ENCODE peak calls at places on chromosomes 6 and 20, in nine cellular contexts. One of them, this sample, is unnamed.

GRCh38 chr6:165222315-165223025 is 86.9 kb downstream of the C6orf118 start:
- DNase-seq in A549: no peak
- DNase-seq in H4: no peak
- DNase-seq in activated CD4-positive, alpha-beta T cell treated with anti-CD3 and anti-CD28 coated beads, Interleukin-2, amount 50 U/mL, for 1 hour: no peak
- DNase-seq in lung: no peak
- DNase-seq in activated naive CD4-positive, alpha-beta T cell treated with anti-CD3 and anti-CD28 coated beads for 36 hours: no peak
- DNase-seq in pons: no peak
- DNase-seq in memory B cell: no peak
- DNase-seq in kidney: no peak
- DNase-seq in this sample: no peak

GRCh38 chr6:121890307-121890910 is 455.0 kb downstream of the GJA1 start:
- DNase-seq in A549: no peak
- DNase-seq in H4: no peak
- DNase-seq in activated CD4-positive, alpha-beta T cell treated with anti-CD3 and anti-CD28 coated beads, Interleukin-2, amount 50 U/mL, for 1 hour: no peak
- DNase-seq in lung: no peak
- DNase-seq in activated naive CD4-positive, alpha-beta T cell treated with anti-CD3 and anti-CD28 coated beads for 36 hours: no peak
- DNase-seq in pons: no peak
- DNase-seq in memory B cell: no peak
- DNase-seq in kidney: no peak
- DNase-seq in this sample: no peak

GRCh38 chr20:48205786-48206185 is 420.5 kb upstream of the SULF2 start:
- DNase-seq in A549: no peak
- DNase-seq in H4: no peak
- DNase-seq in activated CD4-positive, alpha-beta T cell treated with anti-CD3 and anti-CD28 coated beads, Interleukin-2, amount 50 U/mL, for 1 hour: no peak
- DNase-seq in lung: no peak
- DNase-seq in activated naive CD4-positive, alpha-beta T cell treated with anti-CD3 and anti-CD28 coated beads for 36 hours: no peak
- DNase-seq in pons: no peak
- DNase-seq in memory B cell: no peak
- DNase-seq in kidney: no peak
- DNase-seq in this sample: no peak

GRCh38 chr20:13677241-13677640 is 38.5 kb upstream of the TASP1 start:
- DNase-seq in A549: no peak
- DNase-seq in H4: no peak
- DNase-seq in activated CD4-positive, alpha-beta T cell treated with anti-CD3 and anti-CD28 coated beads, Interleukin-2, amount 50 U/mL, for 1 hour: no peak
- DNase-seq in lung: no peak
- DNase-seq in activated naive CD4-positive, alpha-beta T cell treated with anti-CD3 and anti-CD28 coated beads for 36 hours: no peak
- DNase-seq in pons: no peak
- DNase-seq in memory B cell: no peak
- DNase-seq in kidney: no peak
- DNase-seq in this sample: no peak

GRCh38 chr20:14832630-14833029 is 495.2 kb upstream of the FLRT3 start:
- DNase-seq in A549: no peak
- DNase-seq in H4: no peak
- DNase-seq in activated CD4-positive, alpha-beta T cell treated with anti-CD3 and anti-CD28 coated beads, Interleukin-2, amount 50 U/mL, for 1 hour: no peak
- DNase-seq in lung: no peak
- DNase-seq in activated naive CD4-positive, alpha-beta T cell treated with anti-CD3 and anti-CD28 coated beads for 36 hours: no peak
- DNase-seq in pons: no peak
- DNase-seq in memory B cell: no peak
- DNase-seq in kidney: no peak
- DNase-seq in this sample: no peak

GRCh38 chr6:85008311-85009015 is 244.1 kb upstream of the TBX18 start:
- DNase-seq in A549: no peak
- DNase-seq in H4: no peak
- DNase-seq in activated CD4-positive, alpha-beta T cell treated with anti-CD3 and anti-CD28 coated beads, Interleukin-2, amount 50 U/mL, for 1 hour: no peak
- DNase-seq in lung: no peak
- DNase-seq in activated naive CD4-positive, alpha-beta T cell treated with anti-CD3 and anti-CD28 coated beads for 36 hours: no peak
- DNase-seq in pons: peak; percentile 17
- DNase-seq in memory B cell: no peak
- DNase-seq in kidney: no peak
- DNase-seq in this sample: no peak

GRCh38 chr20:5844063-5844681 is 94.0 kb downstream of the SHLD1 start:
- DNase-seq in A549: peak; percentile 91
- DNase-seq in H4: peak; percentile 37
- DNase-seq in activated CD4-positive, alpha-beta T cell treated with anti-CD3 and anti-CD28 coated beads, Interleukin-2, amount 50 U/mL, for 1 hour: no peak
- DNase-seq in lung: no peak
- DNase-seq in activated naive CD4-positive, alpha-beta T cell treated with anti-CD3 and anti-CD28 coated beads for 36 hours: peak; percentile 76
- DNase-seq in pons: no peak
- DNase-seq in memory B cell: no peak
- DNase-seq in kidney: no peak
- DNase-seq in this sample: no peak

GRCh38 chr6:157245486-157245885 is 77.8 kb downstream of the TMEM242 start:
- DNase-seq in A549: no peak
- DNase-seq in H4: no peak
- DNase-seq in activated CD4-positive, alpha-beta T cell treated with anti-CD3 and anti-CD28 coated beads, Interleukin-2, amount 50 U/mL, for 1 hour: no peak
- DNase-seq in lung: no peak
- DNase-seq in activated naive CD4-positive, alpha-beta T cell treated with anti-CD3 and anti-CD28 coated beads for 36 hours: no peak
- DNase-seq in pons: no peak
- DNase-seq in memory B cell: no peak
- DNase-seq in kidney: no peak
- DNase-seq in this sample: no peak

GRCh38 chr20:52727740-52728456 is 244.3 kb upstream of the TSHZ2 start:
- DNase-seq in A549: no peak
- DNase-seq in H4: no peak
- DNase-seq in activated CD4-positive, alpha-beta T cell treated with anti-CD3 and anti-CD28 coated beads, Interleukin-2, amount 50 U/mL, for 1 hour: no peak
- DNase-seq in lung: no peak
- DNase-seq in activated naive CD4-positive, alpha-beta T cell treated with anti-CD3 and anti-CD28 coated beads for 36 hours: no peak
- DNase-seq in pons: no peak
- DNase-seq in memory B cell: no peak
- DNase-seq in kidney: no peak
- DNase-seq in this sample: no peak

GRCh38 chr20:50982372-50982771 is 23.8 kb downstream of the MOCS3 start:
- DNase-seq in A549: peak; percentile 80
- DNase-seq in H4: no peak
- DNase-seq in activated CD4-positive, alpha-beta T cell treated with anti-CD3 and anti-CD28 coated beads, Interleukin-2, amount 50 U/mL, for 1 hour: no peak
- DNase-seq in lung: no peak
- DNase-seq in activated naive CD4-positive, alpha-beta T cell treated with anti-CD3 and anti-CD28 coated beads for 36 hours: no peak
- DNase-seq in pons: no peak
- DNase-seq in memory B cell: no peak
- DNase-seq in kidney: no peak
- DNase-seq in this sample: no peak

GRCh38 chr20:5808901-5809300 is 58.7 kb downstream of the SHLD1 start:
- DNase-seq in A549: no peak
- DNase-seq in H4: no peak
- DNase-seq in activated CD4-positive, alpha-beta T cell treated with anti-CD3 and anti-CD28 coated beads, Interleukin-2, amount 50 U/mL, for 1 hour: no peak
- DNase-seq in lung: no peak
- DNase-seq in activated naive CD4-positive, alpha-beta T cell treated with anti-CD3 and anti-CD28 coated beads for 36 hours: no peak
- DNase-seq in pons: no peak
- DNase-seq in memory B cell: no peak
- DNase-seq in kidney: no peak
- DNase-seq in this sample: no peak

GRCh38 chr20:62356143-62356947 is 10.8 kb downstream of the LAMA5 start:
- DNase-seq in A549: peak; percentile 45
- DNase-seq in H4: no peak
- DNase-seq in activated CD4-positive, alpha-beta T cell treated with anti-CD3 and anti-CD28 coated beads, Interleukin-2, amount 50 U/mL, for 1 hour: no peak
- DNase-seq in lung: no peak
- DNase-seq in activated naive CD4-positive, alpha-beta T cell treated with anti-CD3 and anti-CD28 coated beads for 36 hours: no peak
- DNase-seq in pons: no peak
- DNase-seq in memory B cell: no peak
- DNase-seq in kidney: peak; percentile 85
- DNase-seq in this sample: no peak

GRCh38 chr20:61253264-61253639 is 1.2 kb downstream of the CDH4 start:
- DNase-seq in A549: peak; percentile 45
- DNase-seq in H4: no peak
- DNase-seq in activated CD4-positive, alpha-beta T cell treated with anti-CD3 and anti-CD28 coated beads, Interleukin-2, amount 50 U/mL, for 1 hour: no peak
- DNase-seq in lung: no peak
- DNase-seq in activated naive CD4-positive, alpha-beta T cell treated with anti-CD3 and anti-CD28 coated beads for 36 hours: no peak
- DNase-seq in pons: no peak
- DNase-seq in memory B cell: no peak
- DNase-seq in kidney: no peak
- DNase-seq in this sample: no peak

GRCh38 chr20:9072741-9073310 is 3.9 kb downstream of the PLCB4 start:
- DNase-seq in A549: peak; percentile 29
- DNase-seq in H4: no peak
- DNase-seq in activated CD4-positive, alpha-beta T cell treated with anti-CD3 and anti-CD28 coated beads, Interleukin-2, amount 50 U/mL, for 1 hour: no peak
- DNase-seq in lung: no peak
- DNase-seq in activated naive CD4-positive, alpha-beta T cell treated with anti-CD3 and anti-CD28 coated beads for 36 hours: no peak
- DNase-seq in pons: no peak
- DNase-seq in memory B cell: no peak
- DNase-seq in kidney: no peak
- DNase-seq in this sample: no peak

GRCh38 chr6:32622545-32623401 is 14.4 kb upstream of the HLA-DQA1 start:
- DNase-seq in A549: no peak
- DNase-seq in H4: peak; percentile 38
- DNase-seq in activated CD4-positive, alpha-beta T cell treated with anti-CD3 and anti-CD28 coated beads, Interleukin-2, amount 50 U/mL, for 1 hour: peak; percentile 32
- DNase-seq in lung: no peak
- DNase-seq in activated naive CD4-positive, alpha-beta T cell treated with anti-CD3 and anti-CD28 coated beads for 36 hours: peak; percentile 56
- DNase-seq in pons: no peak
- DNase-seq in memory B cell: peak; percentile 70
- DNase-seq in kidney: no peak
- DNase-seq in this sample: peak; percentile 76

GRCh38 chr20:32648761-32649615 is 24.8 kb downstream of the C20orf203 start:
- DNase-seq in A549: peak; percentile 30
- DNase-seq in H4: no peak
- DNase-seq in activated CD4-positive, alpha-beta T cell treated with anti-CD3 and anti-CD28 coated beads, Interleukin-2, amount 50 U/mL, for 1 hour: no peak
- DNase-seq in lung: no peak
- DNase-seq in activated naive CD4-positive, alpha-beta T cell treated with anti-CD3 and anti-CD28 coated beads for 36 hours: no peak
- DNase-seq in pons: no peak
- DNase-seq in memory B cell: no peak
- DNase-seq in kidney: no peak
- DNase-seq in this sample: peak; percentile 64

GRCh38 chr20:48944663-48945297 is 23.3 kb downstream of the ARFGEF2 start:
- DNase-seq in A549: no peak
- DNase-seq in H4: no peak
- DNase-seq in activated CD4-positive, alpha-beta T cell treated with anti-CD3 and anti-CD28 coated beads, Interleukin-2, amount 50 U/mL, for 1 hour: no peak
- DNase-seq in lung: no peak
- DNase-seq in activated naive CD4-positive, alpha-beta T cell treated with anti-CD3 and anti-CD28 coated beads for 36 hours: no peak
- DNase-seq in pons: no peak
- DNase-seq in memory B cell: no peak
- DNase-seq in kidney: no peak
- DNase-seq in this sample: no peak

GRCh38 chr6:11069760-11070159 is 23.9 kb upstream of the SMIM13 start:
- DNase-seq in A549: no peak
- DNase-seq in H4: no peak
- DNase-seq in activated CD4-positive, alpha-beta T cell treated with anti-CD3 and anti-CD28 coated beads, Interleukin-2, amount 50 U/mL, for 1 hour: no peak
- DNase-seq in lung: no peak
- DNase-seq in activated naive CD4-positive, alpha-beta T cell treated with anti-CD3 and anti-CD28 coated beads for 36 hours: no peak
- DNase-seq in pons: no peak
- DNase-seq in memory B cell: no peak
- DNase-seq in kidney: no peak
- DNase-seq in this sample: no peak

GRCh38 chr6:73314577-73315492 is 39.2 kb downstream of the DPPA5 start:
- DNase-seq in A549: no peak
- DNase-seq in H4: no peak
- DNase-seq in activated CD4-positive, alpha-beta T cell treated with anti-CD3 and anti-CD28 coated beads, Interleukin-2, amount 50 U/mL, for 1 hour: no peak
- DNase-seq in lung: no peak
- DNase-seq in activated naive CD4-positive, alpha-beta T cell treated with anti-CD3 and anti-CD28 coated beads for 36 hours: no peak
- DNase-seq in pons: no peak
- DNase-seq in memory B cell: no peak
- DNase-seq in kidney: no peak
- DNase-seq in this sample: no peak

GRCh38 chr6:6684365-6684833 is 95.9 kb downstream of the LY86 start:
- DNase-seq in A549: no peak
- DNase-seq in H4: no peak
- DNase-seq in activated CD4-positive, alpha-beta T cell treated with anti-CD3 and anti-CD28 coated beads, Interleukin-2, amount 50 U/mL, for 1 hour: no peak
- DNase-seq in lung: no peak
- DNase-seq in activated naive CD4-positive, alpha-beta T cell treated with anti-CD3 and anti-CD28 coated beads for 36 hours: peak; percentile 63
- DNase-seq in pons: no peak
- DNase-seq in memory B cell: peak; percentile 9
- DNase-seq in kidney: no peak
- DNase-seq in this sample: no peak

GRCh38 chr6:9138856-9139426 is 703.6 kb upstream of the SLC35B3 start:
- DNase-seq in A549: no peak
- DNase-seq in H4: peak; percentile 6
- DNase-seq in activated CD4-positive, alpha-beta T cell treated with anti-CD3 and anti-CD28 coated beads, Interleukin-2, amount 50 U/mL, for 1 hour: no peak
- DNase-seq in lung: no peak
- DNase-seq in activated naive CD4-positive, alpha-beta T cell treated with anti-CD3 and anti-CD28 coated beads for 36 hours: no peak
- DNase-seq in pons: no peak
- DNase-seq in memory B cell: no peak
- DNase-seq in kidney: no peak
- DNase-seq in this sample: no peak

GRCh38 chr20:43917380-43917779 is 2.7 kb downstream of the TOX2 start:
- DNase-seq in A549: no peak
- DNase-seq in H4: no peak
- DNase-seq in activated CD4-positive, alpha-beta T cell treated with anti-CD3 and anti-CD28 coated beads, Interleukin-2, amount 50 U/mL, for 1 hour: no peak
- DNase-seq in lung: no peak
- DNase-seq in activated naive CD4-positive, alpha-beta T cell treated with anti-CD3 and anti-CD28 coated beads for 36 hours: no peak
- DNase-seq in pons: no peak
- DNase-seq in memory B cell: no peak
- DNase-seq in kidney: no peak
- DNase-seq in this sample: no peak

GRCh38 chr20:19785173-19785799 is 27.2 kb downstream of the RIN2 start:
- DNase-seq in A549: peak; percentile 42
- DNase-seq in H4: no peak
- DNase-seq in activated CD4-positive, alpha-beta T cell treated with anti-CD3 and anti-CD28 coated beads, Interleukin-2, amount 50 U/mL, for 1 hour: no peak
- DNase-seq in lung: no peak
- DNase-seq in activated naive CD4-positive, alpha-beta T cell treated with anti-CD3 and anti-CD28 coated beads for 36 hours: no peak
- DNase-seq in pons: peak; percentile 64
- DNase-seq in memory B cell: no peak
- DNase-seq in kidney: no peak
- DNase-seq in this sample: no peak

GRCh38 chr6:44675449-44675848 is 287.9 kb downstream of the CDC5L start:
- DNase-seq in A549: no peak
- DNase-seq in H4: no peak
- DNase-seq in activated CD4-positive, alpha-beta T cell treated with anti-CD3 and anti-CD28 coated beads, Interleukin-2, amount 50 U/mL, for 1 hour: no peak
- DNase-seq in lung: no peak
- DNase-seq in activated naive CD4-positive, alpha-beta T cell treated with anti-CD3 and anti-CD28 coated beads for 36 hours: no peak
- DNase-seq in pons: no peak
- DNase-seq in memory B cell: no peak
- DNase-seq in kidney: no peak
- DNase-seq in this sample: no peak

GRCh38 chr6:72622094-72622540 is 253 bp downstream of the KCNQ5 start:
- DNase-seq in A549: peak; percentile 36
- DNase-seq in H4: peak; percentile 25
- DNase-seq in activated CD4-positive, alpha-beta T cell treated with anti-CD3 and anti-CD28 coated beads, Interleukin-2, amount 50 U/mL, for 1 hour: peak; percentile 56
- DNase-seq in lung: no peak
- DNase-seq in activated naive CD4-positive, alpha-beta T cell treated with anti-CD3 and anti-CD28 coated beads for 36 hours: peak; percentile 54
- DNase-seq in pons: no peak
- DNase-seq in memory B cell: peak; percentile 54
- DNase-seq in kidney: peak; percentile 75
- DNase-seq in this sample: peak; percentile 42

GRCh38 chr6:4668271-4669179 is 107.7 kb upstream of the CDYL start:
- DNase-seq in A549: no peak
- DNase-seq in H4: no peak
- DNase-seq in activated CD4-positive, alpha-beta T cell treated with anti-CD3 and anti-CD28 coated beads, Interleukin-2, amount 50 U/mL, for 1 hour: no peak
- DNase-seq in lung: no peak
- DNase-seq in activated naive CD4-positive, alpha-beta T cell treated with anti-CD3 and anti-CD28 coated beads for 36 hours: no peak
- DNase-seq in pons: no peak
- DNase-seq in memory B cell: no peak
- DNase-seq in kidney: no peak
- DNase-seq in this sample: no peak

GRCh38 chr20:61588356-61589054 is 336.4 kb downstream of the CDH4 start:
- DNase-seq in A549: peak; percentile 13
- DNase-seq in H4: no peak
- DNase-seq in activated CD4-positive, alpha-beta T cell treated with anti-CD3 and anti-CD28 coated beads, Interleukin-2, amount 50 U/mL, for 1 hour: no peak
- DNase-seq in lung: no peak
- DNase-seq in activated naive CD4-positive, alpha-beta T cell treated with anti-CD3 and anti-CD28 coated beads for 36 hours: no peak
- DNase-seq in pons: no peak
- DNase-seq in memory B cell: no peak
- DNase-seq in kidney: peak; percentile 51
- DNase-seq in this sample: no peak

GRCh38 chr6:46648869-46649488 is 3.6 kb downstream of the CYP39A1 start:
- DNase-seq in A549: peak; percentile 41
- DNase-seq in H4: peak; percentile 16
- DNase-seq in activated CD4-positive, alpha-beta T cell treated with anti-CD3 and anti-CD28 coated beads, Interleukin-2, amount 50 U/mL, for 1 hour: no peak
- DNase-seq in lung: no peak
- DNase-seq in activated naive CD4-positive, alpha-beta T cell treated with anti-CD3 and anti-CD28 coated beads for 36 hours: no peak
- DNase-seq in pons: no peak
- DNase-seq in memory B cell: no peak
- DNase-seq in kidney: no peak
- DNase-seq in this sample: no peak

GRCh38 chr6:46715106-46715505 is 20.1 kb downstream of the PLA2G7 start:
- DNase-seq in A549: no peak
- DNase-seq in H4: no peak
- DNase-seq in activated CD4-positive, alpha-beta T cell treated with anti-CD3 and anti-CD28 coated beads, Interleukin-2, amount 50 U/mL, for 1 hour: no peak
- DNase-seq in lung: no peak
- DNase-seq in activated naive CD4-positive, alpha-beta T cell treated with anti-CD3 and anti-CD28 coated beads for 36 hours: no peak
- DNase-seq in pons: no peak
- DNase-seq in memory B cell: no peak
- DNase-seq in kidney: no peak
- DNase-seq in this sample: no peak

GRCh38 chr6:41659935-41660334 is 21.7 kb downstream of the MDFI start:
- DNase-seq in A549: no peak
- DNase-seq in H4: no peak
- DNase-seq in activated CD4-positive, alpha-beta T cell treated with anti-CD3 and anti-CD28 coated beads, Interleukin-2, amount 50 U/mL, for 1 hour: no peak
- DNase-seq in lung: no peak
- DNase-seq in activated naive CD4-positive, alpha-beta T cell treated with anti-CD3 and anti-CD28 coated beads for 36 hours: no peak
- DNase-seq in pons: no peak
- DNase-seq in memory B cell: no peak
- DNase-seq in kidney: peak; percentile 48
- DNase-seq in this sample: no peak

GRCh38 chr20:32909451-32909850 is 50.7 kb downstream of the EFCAB8 start:
- DNase-seq in A549: no peak
- DNase-seq in H4: no peak
- DNase-seq in activated CD4-positive, alpha-beta T cell treated with anti-CD3 and anti-CD28 coated beads, Interleukin-2, amount 50 U/mL, for 1 hour: no peak
- DNase-seq in lung: no peak
- DNase-seq in activated naive CD4-positive, alpha-beta T cell treated with anti-CD3 and anti-CD28 coated beads for 36 hours: no peak
- DNase-seq in pons: no peak
- DNase-seq in memory B cell: no peak
- DNase-seq in kidney: peak; percentile 36
- DNase-seq in this sample: no peak